ENCODE peak calls at places on chromosomes 6 and 20, in ten cellular contexts. T, Z, E, I, O, U, B, C, R and A are unnamed samples.

GRCh38 chr6:158686311-158686710 is 36.5 kb downstream of the SYTL3 start:
- DNase-seq in E (no peak), I (no peak), C (no peak), Z (no peak), T (no peak), U (no peak), O (no peak), B (no peak), R (no peak), A (no peak)

GRCh38 chr6:116986819-116987218 is 109.8 kb downstream of the RFX6 start:
- DNase-seq in I (no peak), T (no peak), Z (no peak), O (no peak), E (no peak), C (no peak), U (no peak), B (no peak), R (no peak), A (no peak)

GRCh38 chr6:157456524-157456829 is 75.5 kb downstream of the ZDHHC14 start:
- DNase-seq in O (no peak), T (no peak), B (no peak), C (no peak), Z (no peak), U (no peak), I (no peak), E (no peak), R (no peak), A (no peak)

GRCh38 chr6:68990313-68990712 is 355.2 kb downstream of the ADGRB3 start:
- DNase-seq in O (no peak), B (no peak), I (no peak), R (no peak), T (no peak), U (no peak), C (no peak), Z (no peak), E (no peak), A (no peak)

GRCh38 chr6:47502920-47503319 is 25.3 kb downstream of the CD2AP start:
- DNase-seq in C (no peak), O (no peak), E (no peak), B (no peak), R (no peak), T (no peak), I (no peak), Z (no peak), U (no peak), A (no peak)

GRCh38 chr6:152170702-152171667 is 363.5 kb downstream of the ESR1 start:
- DNase-seq in E (no peak), U (no peak), O (peak), B (peak), T (peak), Z (no peak), I (peak), C (no peak), R (no peak), A (no peak)

GRCh38 chr6:145704153-145704781 is 31.1 kb downstream of the EPM2A start:
- DNase-seq in B (no peak), O (no peak), I (peak), R (peak), U (no peak), C (no peak), T (no peak), Z (no peak), E (no peak), A (no peak)

GRCh38 chr6:146890644-146891434 is 292.1 kb downstream of the ADGB start:
- DNase-seq in T (no peak), O (no peak), Z (no peak), C (no peak), R (no peak), B (no peak), U (no peak), I (no peak), E (no peak), A (no peak)

GRCh38 chr6:1701668-1702353 is 92.1 kb downstream of the FOXC1 start:
- DNase-seq in U (peak), B (no peak), I (peak), C (no peak), R (no peak), T (no peak), E (no peak), Z (no peak), O (no peak), A (no peak)

GRCh38 chr6:26322645-26323482 is 42.1 kb upstream of the BTN3A2 start:
- DNase-seq in C (no peak), I (peak), U (no peak), B (peak), Z (no peak), R (peak), O (no peak), T (no peak), E (no peak), A (peak)

GRCh38 chr6:44627091-44627878 is 239.8 kb downstream of the CDC5L start:
- DNase-seq in C (peak), T (no peak), I (no peak), U (no peak), B (no peak), E (no peak), Z (peak), R (no peak), O (no peak), A (no peak)

GRCh38 chr20:56630506-56631317 is 1.6 kb downstream of the TFAP2C start:
- DNase-seq in B (no peak), Z (no peak), E (no peak), R (no peak), T (no peak), C (peak), I (no peak), O (no peak), U (no peak), A (no peak)

GRCh38 chr20:10578607-10579006 is 95.2 kb downstream of the JAG1 start:
- DNase-seq in T (no peak), O (no peak), R (no peak), I (peak), U (no peak), Z (no peak), E (no peak), C (no peak), B (no peak), A (no peak)

GRCh38 chr6:158789115-158789917 is 29.9 kb downstream of the EZR start:
- DNase-seq in E (no peak), C (no peak), U (no peak), T (peak), I (no peak), B (no peak), O (no peak), R (no peak), Z (no peak), A (peak)

GRCh38 chr6:75103411-75103810 is 102.4 kb downstream of the COL12A1 start:
- DNase-seq in U (no peak), T (no peak), R (no peak), Z (no peak), E (no peak), B (no peak), I (no peak), O (no peak), C (no peak), A (no peak)

GRCh38 chr6:111770263-111771083 is 102.8 kb downstream of the FYN start:
- DNase-seq in Z (no peak), R (no peak), C (no peak), E (no peak), T (no peak), O (no peak), I (no peak), B (no peak), U (no peak), A (no peak)

GRCh38 chr6:10412948-10413849 is 1.7 kb downstream of the TFAP2A start:
- DNase-seq in U (no peak), Z (peak), E (no peak), O (peak), B (no peak), C (peak), I (peak), T (no peak), R (no peak), A (no peak)

GRCh38 chr6:90715093-90715655 is 128.3 kb upstream of the MAP3K7 start:
- DNase-seq in E (no peak), I (peak), C (no peak), Z (no peak), B (no peak), U (no peak), T (no peak), R (no peak), O (peak), A (no peak)

GRCh38 chr6:82217014-82217621 is 30.4 kb downstream of the IBTK start:
- DNase-seq in C (no peak), R (no peak), T (no peak), O (no peak), Z (no peak), I (no peak), E (no peak), U (no peak), B (no peak), A (no peak)

GRCh38 chr20:62413025-62413580 is 6.0 kb upstream of the CABLES2 start:
- DNase-seq in T (no peak), E (no peak), C (no peak), O (no peak), B (no peak), I (no peak), R (no peak), Z (no peak), U (no peak), A (no peak)

GRCh38 chr20:49591217-49591865 is 23.4 kb upstream of the PTGIS start:
- DNase-seq in I (peak), E (no peak), C (no peak), R (no peak), U (no peak), B (peak), O (peak), Z (no peak), T (no peak), A (no peak)

GRCh38 chr6:64012351-64013060 is 376.9 kb downstream of the PHF3 start:
- DNase-seq in T (no peak), U (no peak), O (peak), C (peak), I (peak), R (peak), Z (no peak), B (no peak), E (no peak), A (no peak)

GRCh38 chr6:138593100-138593877 is 94.0 kb upstream of the NHSL1 start:
- DNase-seq in R (peak), C (no peak), U (no peak), Z (no peak), I (peak), E (no peak), O (no peak), B (peak), T (peak), A (no peak)

GRCh38 chr6:166958926-166959861 is 2.8 kb upstream of the RNASET2 start:
- DNase-seq in T (peak), E (peak), I (peak), Z (no peak), R (no peak), C (no peak), U (no peak), O (peak), B (peak), A (peak)

GRCh38 chr6:56706981-56707726 is 64.5 kb upstream of the DST start:
- DNase-seq in E (no peak), Z (no peak), R (no peak), O (no peak), U (no peak), T (no peak), C (no peak), I (no peak), B (no peak), A (no peak)